ENCODE peak calls at places on chromosomes 3 and 15, in four cellular contexts. B is mucosa of descending colon, D is Panc1, N is neuronal stem cell. K is an unnamed sample.

GRCh38 chr3:158160958-158161357 is 51.1 kb downstream of the RSRC1 start:
- DNase-seq in B (no peak), D (peak), N (no peak), K (no peak)

GRCh38 chr3:134640872-134641470 is 9.9 kb downstream of the KY start:
- DNase-seq in B (no peak), D (no peak), N (peak), K (peak)

GRCh38 chr3:193960485-193961172 is 175.3 kb upstream of the HES1 start:
- DNase-seq in B (peak), D (no peak), N (no peak), K (no peak)

GRCh38 chr3:46959169-46959515 is 17.4 kb downstream of the CCDC12 start:
- DNase-seq in B (no peak), D (no peak), N (no peak), K (no peak)

GRCh38 chr3:178823556-178824229 is 247.9 kb downstream of the ZMAT3 start:
- DNase-seq in B (no peak), D (no peak), N (no peak), K (no peak)

GRCh38 chr3:161014997-161015749 is 90.0 kb downstream of the B3GALNT1 start:
- DNase-seq in B (no peak), D (no peak), N (no peak), K (no peak)

GRCh38 chr15:25691544-25692430 is 171.3 kb downstream of the ATP10A start:
- DNase-seq in B (no peak), D (no peak), N (no peak), K (no peak)

GRCh38 chr15:45262906-45263456 is 10.9 kb downstream of the SLC28A2 start:
- DNase-seq in B (no peak), D (no peak), N (no peak), K (no peak)

GRCh38 chr15:90228960-90229359 is 4.8 kb downstream of the CIB1 start:
- DNase-seq in B (no peak), D (no peak), N (no peak), K (no peak)

GRCh38 chr3:139935071-139935865 is at the start of gene CLSTN2:
- DNase-seq in B (peak), D (no peak), N (peak), K (peak)

GRCh38 chr3:40490916-40491315 is 14.0 kb downstream of the ZNF619 start:
- DNase-seq in B (no peak), D (no peak), N (no peak), K (no peak)

GRCh38 chr3:129651316-129652202 is 45.1 kb upstream of the PLXND1 start:
- DNase-seq in B (peak), D (no peak), N (no peak), K (no peak)

GRCh38 chr15:74203914-74204431 is 1.4 kb upstream of the STRA6 start:
- DNase-seq in B (no peak), D (no peak), N (no peak), K (peak)

GRCh38 chr3:132034097-132034485 is 723 bp downstream of the CPNE4 start:
- DNase-seq in B (no peak), D (no peak), N (no peak), K (peak)

GRCh38 chr3:125482406-125482805 is 37.6 kb downstream of the SNX4 start:
- DNase-seq in B (no peak), D (no peak), N (no peak), K (no peak)

GRCh38 chr15:31104048-31104447 is 2.5 kb upstream of the TRPM1 start:
- DNase-seq in B (no peak), D (no peak), N (no peak), K (no peak)

GRCh38 chr3:191328963-191329653 is at the start of gene CCDC50:
- DNase-seq in B (peak), D (no peak), N (peak), K (peak)

GRCh38 chr3:184523825-184524615 is 37.6 kb upstream of the EPHB3 start:
- DNase-seq in B (no peak), D (peak), N (no peak), K (peak)

GRCh38 chr15:76994971-76995945 is at the start of gene PSTPIP1:
- DNase-seq in B (peak), D (no peak), N (no peak), K (peak)

GRCh38 chr3:66740260-66740659 is 239.4 kb upstream of the LRIG1 start:
- DNase-seq in B (no peak), D (no peak), N (no peak), K (no peak)

GRCh38 chr3:101784850-101785613 is 6.0 kb downstream of the NXPE3 start:
- DNase-seq in B (no peak), D (no peak), N (no peak), K (no peak)

GRCh38 chr3:78633626-78634025 is 1134.2 kb downstream of the ROBO1 start:
- DNase-seq in B (no peak), D (no peak), N (no peak), K (no peak)

GRCh38 chr3:158403013-158403412 is 168.0 kb upstream of the MLF1 start:
- DNase-seq in B (no peak), D (no peak), N (no peak), K (no peak)

GRCh38 chr15:74170083-74170844 is 3.2 kb upstream of the ISLR start:
- DNase-seq in B (no peak), D (no peak), N (no peak), K (peak)

GRCh38 chr3:184228376-184229137 is 828 bp upstream of the VWA5B2 start:
- DNase-seq in B (no peak), D (no peak), N (no peak), K (no peak)

GRCh38 chr3:2141482-2141881 is 42.8 kb downstream of the CNTN4 start:
- DNase-seq in B (no peak), D (no peak), N (no peak), K (no peak)

GRCh38 chr3:57151021-57151449 is 14.1 kb downstream of the IL17RD start:
- DNase-seq in B (no peak), D (no peak), N (no peak), K (no peak)

GRCh38 chr15:67322481-67322880 is 67.9 kb downstream of the IQCH start:
- DNase-seq in B (no peak), D (no peak), N (no peak), K (no peak)

GRCh38 chr15:61084944-61085367 is 144.1 kb downstream of the RORA start:
- DNase-seq in B (no peak), D (no peak), N (peak), K (peak)

GRCh38 chr3:187974857-187975257 is 179.1 kb upstream of the LPP start:
- DNase-seq in B (no peak), D (no peak), N (no peak), K (no peak)
- H3K4me3 ChIP-seq in B (no peak), D (no peak), N (no peak), K (no peak)

DNA sequence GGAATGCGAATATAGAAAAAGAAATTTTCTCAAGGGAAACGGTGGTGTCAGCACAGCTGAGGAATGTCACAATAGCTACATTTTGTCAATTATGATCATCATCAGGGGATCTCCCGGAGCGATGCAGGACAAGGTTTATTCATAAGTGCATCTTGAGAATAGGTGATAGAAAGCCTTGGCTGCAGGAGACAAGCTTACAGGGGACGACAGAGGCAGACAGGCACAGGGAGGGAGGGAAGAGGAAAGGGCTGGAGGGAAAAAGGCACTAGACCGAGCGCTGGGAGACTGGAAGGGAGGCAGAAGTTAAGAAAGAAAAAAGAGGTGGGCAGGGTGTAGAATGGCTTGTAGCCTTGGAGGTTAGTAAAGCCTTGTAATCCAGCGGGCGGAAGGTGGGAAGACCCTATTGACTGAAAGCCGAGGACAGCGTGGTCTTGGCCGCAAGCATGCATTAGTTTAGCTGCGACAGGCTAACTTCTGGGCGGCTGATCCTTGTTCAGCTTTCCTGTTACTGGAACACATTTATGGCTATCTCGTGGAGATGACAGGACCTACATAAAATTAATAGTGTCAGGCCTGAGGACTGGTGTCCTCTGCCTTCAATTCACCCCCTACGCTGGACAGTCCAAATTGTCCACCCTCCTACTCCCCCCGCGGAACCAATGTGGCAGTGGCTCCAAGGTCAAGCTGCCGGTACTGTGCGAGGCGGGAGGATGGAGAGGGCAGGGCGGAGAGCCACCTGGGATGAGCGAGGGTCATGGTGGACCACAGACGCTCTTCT is 1.5 kb upstream of the NECTIN3 start:
- DNase-seq in B (peak), D (no peak), N (no peak), K (peak)
- H3K4me3 ChIP-seq in B (peak), D (peak), N (peak), K (peak)

DNA sequence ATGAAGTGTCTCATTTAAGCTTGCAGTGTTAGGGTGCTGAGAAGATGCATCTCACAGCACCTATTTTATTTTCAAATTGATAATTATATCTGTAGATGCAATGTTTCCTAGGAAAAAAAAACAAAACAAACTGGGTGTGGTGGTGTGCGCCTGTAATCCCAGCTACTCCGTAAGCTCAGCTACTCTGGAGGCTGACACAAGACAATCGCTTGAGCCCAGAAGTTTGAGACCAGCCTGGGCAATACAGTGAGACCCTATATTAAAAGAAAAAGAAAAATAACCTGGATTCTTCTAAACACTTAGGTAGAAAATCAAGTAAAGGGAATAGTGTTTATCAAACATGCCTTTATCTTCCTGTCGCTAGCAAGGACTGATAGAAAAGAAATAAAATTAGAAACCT is 1.9 kb downstream of the MINDY2 start:
- DNase-seq in B (no peak), D (no peak), N (no peak), K (no peak)
- H3K4me3 ChIP-seq in B (no peak), D (peak), N (no peak), K (no peak)

DNA sequence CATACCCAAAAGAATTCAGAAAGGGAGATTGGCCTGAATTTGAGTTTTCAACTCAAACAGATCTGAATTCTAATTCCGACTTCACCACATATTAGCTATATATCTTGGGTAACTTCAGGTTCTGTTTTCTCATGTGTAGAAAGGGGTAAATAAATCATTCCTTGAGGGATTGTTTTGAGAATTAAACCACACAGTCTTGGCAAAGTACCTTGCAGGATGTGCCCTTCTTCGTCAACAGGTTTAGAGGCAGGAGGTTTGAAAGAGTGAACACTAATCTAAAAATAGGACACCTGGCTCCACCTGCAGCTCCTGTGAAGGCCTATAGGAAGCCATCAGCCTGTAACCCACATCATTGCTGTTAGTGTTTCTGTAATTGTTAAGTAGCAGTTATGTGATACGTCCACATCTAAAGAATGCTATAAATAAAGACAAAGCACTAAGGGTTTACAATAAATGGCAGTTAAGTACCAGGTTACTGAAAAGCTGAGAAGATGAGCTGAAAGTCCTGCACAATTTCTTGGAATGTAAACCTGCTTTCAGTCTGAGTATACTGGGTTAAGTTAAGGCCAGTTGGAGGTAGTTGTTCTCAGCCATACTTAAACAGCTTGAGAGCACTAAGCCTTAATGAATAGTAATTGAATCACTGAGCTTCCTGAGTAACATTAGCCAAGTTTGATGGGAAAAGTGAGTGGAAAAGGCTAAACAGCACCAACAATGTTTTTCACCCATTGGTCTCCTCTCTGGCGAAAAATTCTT is 6.0 kb downstream of the CCDC80 start:
- DNase-seq in B (no peak), D (no peak), N (no peak), K (no peak)
- H3K4me3 ChIP-seq in B (no peak), D (no peak), N (no peak), K (no peak)

GRCh38 chr3:54709785-54710184 is 218.1 kb downstream of the LRTM1 start:
- DNase-seq in B (no peak), D (no peak), N (no peak), K (no peak)
- H3K4me3 ChIP-seq in B (no peak), D (no peak), N (no peak), K (no peak)

GRCh38 chr15:96344706-96345559 is 14.4 kb downstream of the NR2F2 start:
- DNase-seq in B (no peak), D (no peak), N (no peak), K (peak)
- H3K4me3 ChIP-seq in B (no peak), D (peak), N (no peak), K (peak)

GRCh38 chr3:117661636-117662095 is 952.1 kb downstream of the TUSC7 start:
- DNase-seq in B (no peak), D (no peak), N (no peak), K (no peak)

GRCh38 chr3:117656391-117656790 is 946.8 kb downstream of the TUSC7 start:
- DNase-seq in B (no peak), D (no peak), N (no peak), K (no peak)

GRCh38 chr3:117657278-117657677 is 947.7 kb downstream of the TUSC7 start:
- DNase-seq in B (no peak), D (no peak), N (no peak), K (no peak)

GRCh38 chr3:117665311-117665710 is 955.7 kb downstream of the TUSC7 start:
- DNase-seq in B (peak), D (no peak), N (no peak), K (no peak)

GRCh38 chr3:117660941-117661635 is 951.5 kb downstream of the TUSC7 start:
- DNase-seq in B (no peak), D (no peak), N (no peak), K (no peak)
- H3K4me3 ChIP-seq in B (no peak), D (no peak), N (no peak), K (no peak)

GRCh38 chr3:48268381-48268935 is 27.6 kb downstream of the ZNF589 start:
- DNase-seq in B (peak), D (no peak), N (no peak), K (no peak)
- H3K4me3 ChIP-seq in B (no peak), D (no peak), N (no peak), K (no peak)

DNA sequence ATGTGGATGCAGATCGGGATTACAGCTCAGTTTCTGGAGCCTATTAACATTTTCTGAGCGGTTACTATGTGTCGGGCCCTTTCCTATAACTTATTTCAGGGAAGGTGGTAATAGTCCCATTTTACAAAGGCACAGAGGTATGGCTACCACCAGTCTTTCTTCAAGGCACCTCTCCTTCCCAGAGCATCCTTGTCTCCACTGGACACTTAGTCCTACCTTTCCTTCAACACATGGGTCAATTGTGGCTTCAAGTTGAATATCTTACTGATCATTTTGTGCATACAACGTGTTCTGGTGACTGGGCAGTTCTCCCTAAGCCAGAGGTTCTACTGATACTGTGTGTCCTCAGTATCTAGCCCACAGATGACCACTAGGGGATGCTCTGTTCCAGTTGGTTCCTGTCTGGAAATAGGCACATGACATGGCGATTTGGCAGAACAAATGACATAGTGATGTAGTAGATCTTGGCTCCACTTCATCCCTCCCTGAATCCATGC is 60.7 kb upstream of the CMTM8 start:
- DNase-seq in B (no peak), D (peak), N (peak), K (peak)
- H3K4me3 ChIP-seq in B (no peak), D (no peak), N (no peak), K (no peak)

GRCh38 chr3:25456723-25457122 is 28.7 kb downstream of the RARB start:
- DNase-seq in B (no peak), D (no peak), N (no peak), K (no peak)

GRCh38 chr3:25452185-25452584 is 24.1 kb downstream of the RARB start:
- DNase-seq in B (no peak), D (no peak), N (no peak), K (no peak)

GRCh38 chr3:25455316-25456232 is 27.5 kb downstream of the RARB start:
- DNase-seq in B (no peak), D (no peak), N (no peak), K (no peak)

GRCh38 chr3:25454411-25454927 is 26.4 kb downstream of the RARB start:
- DNase-seq in B (no peak), D (no peak), N (no peak), K (no peak)

DNA sequence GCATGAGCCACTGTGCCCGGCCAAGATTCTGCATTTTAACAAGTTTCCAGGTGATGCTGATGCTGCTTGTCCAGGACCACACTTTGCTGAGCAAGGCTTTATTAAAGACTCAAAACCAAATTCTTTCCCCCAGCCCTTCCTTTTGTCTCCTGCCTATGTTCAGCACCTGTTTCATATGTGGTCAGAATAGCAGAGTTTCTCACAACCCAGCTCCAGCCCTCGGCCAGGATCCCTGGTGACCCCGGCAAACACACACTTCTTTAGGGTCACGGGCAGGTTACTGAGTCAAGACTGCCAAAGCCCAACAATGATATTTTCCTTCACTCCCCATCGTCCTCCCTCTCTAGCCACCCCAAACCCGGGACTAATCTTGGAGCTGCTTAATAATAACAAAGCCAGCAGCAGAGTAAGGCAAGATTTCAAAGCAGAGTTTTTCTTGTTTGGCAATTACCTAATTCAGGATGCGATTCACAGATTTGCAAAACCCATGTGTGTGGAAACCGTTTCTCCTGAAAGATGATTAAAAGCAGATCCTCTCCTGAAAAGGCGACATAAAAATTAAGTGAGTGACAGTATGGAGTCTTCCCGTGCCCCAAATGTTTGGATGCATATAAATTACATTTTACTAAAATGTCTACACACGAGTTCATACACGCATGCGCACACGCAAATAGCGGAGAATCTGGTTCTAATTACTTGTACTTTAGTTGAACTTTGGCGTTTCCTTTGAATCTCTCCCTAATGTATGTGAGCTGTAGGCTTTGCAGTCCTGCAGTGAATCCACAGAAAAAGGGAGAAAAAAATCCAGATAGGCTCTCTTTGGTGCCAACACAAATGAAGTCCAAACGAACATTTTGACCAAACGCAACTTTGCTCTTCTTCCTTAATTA is 25.7 kb downstream of the RARB start:
- DNase-seq in B (no peak), D (no peak), N (no peak), K (no peak)
- H3K4me3 ChIP-seq in B (no peak), D (no peak), N (no peak), K (no peak)

K was measured in H7.